ENCODE peak calls at places on chromosomes 2 and 18, in five cellular contexts. I, K, J, B and S are unnamed samples.

GRCh38 chr18:64972545-64972944 is 778.3 kb upstream of the CDH7 start:
- DNase-seq in I (no peak), J (no peak), K (peak), B (no peak), S (no peak)

GRCh38 chr2:12675352-12675795 is 41.4 kb upstream of the TRIB2 start:
- DNase-seq in J (no peak), K (peak), I (no peak), B (peak), S (no peak)

GRCh38 chr18:11996190-11996754 is 15.0 kb downstream of the IMPA2 start:
- DNase-seq in B (no peak), J (peak), I (no peak), K (no peak), S (no peak)

GRCh38 chr18:50819027-50819726 is 639 bp downstream of the MRO start:
- DNase-seq in K (peak), J (peak), I (no peak), B (peak), S (no peak)

GRCh38 chr2:239184179-239184578 is 216.6 kb downstream of the HDAC4 start:
- DNase-seq in I (no peak), J (peak), K (no peak), B (no peak), S (no peak)

GRCh38 chr18:45355944-45356520 is 259.2 kb upstream of the SLC14A2 start:
- DNase-seq in K (no peak), B (no peak), J (no peak), I (no peak), S (no peak)

GRCh38 chr2:73832905-73833304 is 4.1 kb downstream of the STAMBP start:
- DNase-seq in K (peak), B (peak), J (no peak), I (no peak), S (no peak)

GRCh38 chr2:238986491-238987351 is 138.8 kb downstream of the TWIST2 start:
- DNase-seq in K (no peak), I (no peak), J (peak), B (no peak), S (no peak)

GRCh38 chr2:180463608-180464007 is 456.5 kb upstream of the CWC22 start:
- DNase-seq in J (no peak), K (peak), I (no peak), B (no peak), S (no peak)

GRCh38 chr18:36025025-36025424 is 42.3 kb downstream of the RPRD1A start:
- DNase-seq in K (no peak), B (no peak), J (no peak), I (peak), S (no peak)

GRCh38 chr18:37805773-37806380 is 240.3 kb upstream of the CELF4 start:
- DNase-seq in B (no peak), J (no peak), K (no peak), I (no peak), S (no peak)

GRCh38 chr2:219109468-219109867 is 48.7 kb upstream of the IHH start:
- DNase-seq in J (no peak), I (no peak), K (no peak), B (no peak), S (no peak)

GRCh38 chr18:63025251-63025710 is 294.3 kb downstream of the BCL2 start:
- DNase-seq in J (peak), B (peak), I (no peak), K (peak), S (no peak)

GRCh38 chr2:45168731-45169338 is 159.6 kb upstream of the SIX2 start:
- DNase-seq in B (peak), J (no peak), K (peak), I (no peak), S (no peak)

GRCh38 chr2:219274392-219274921 is 4.7 kb upstream of the DNAJB2 start:
- DNase-seq in J (peak), I (peak), K (peak), B (peak), S (no peak)

GRCh38 chr2:207230261-207231105 is 64.7 kb upstream of the KLF7 start:
- DNase-seq in K (no peak), I (no peak), B (peak), J (no peak), S (no peak)

GRCh38 chr2:8677646-8678592 is 3.9 kb upstream of the ID2 start:
- DNase-seq in J (peak), K (no peak), B (peak), I (no peak), S (peak)

GRCh38 chr2:112767693-112768380 is 3.4 kb upstream of the CKAP2L start:
- DNase-seq in B (peak), I (no peak), J (no peak), K (no peak), S (no peak)

GRCh38 chr2:179884193-179884592 is 22.8 kb upstream of the ZNF385B start:
- DNase-seq in I (no peak), B (no peak), K (no peak), J (peak), S (no peak)

GRCh38 chr2:37912056-37912455 is 13.0 kb upstream of the RMDN2 start:
- DNase-seq in J (no peak), K (no peak), B (peak), I (no peak), S (no peak)

GRCh38 chr2:97740590-97741182 is 27.3 kb downstream of the ZAP70 start:
- DNase-seq in B (peak), J (peak), I (no peak), K (no peak), S (no peak)

GRCh38 chr18:43934322-43935050 is 657.2 kb upstream of the SYT4 start:
- DNase-seq in J (no peak), B (no peak), K (no peak), I (no peak), S (no peak)

GRCh38 chr2:151952691-151953456 is 124.7 kb upstream of the ARL5A start:
- DNase-seq in K (no peak), I (no peak), J (no peak), B (no peak), S (no peak)

GRCh38 chr2:24885221-24886113 is 34.6 kb downstream of the ADCY3 start:
- DNase-seq in K (no peak), J (no peak), B (no peak), I (no peak), S (no peak)

GRCh38 chr18:22489694-22490093 is 72.0 kb upstream of the CTAGE1 start:
- DNase-seq in K (peak), I (no peak), B (peak), J (no peak), S (no peak)

GRCh38 chr18:41324020-41324791 is 630.8 kb upstream of the PIK3C3 start:
- DNase-seq in J (no peak), I (no peak), B (peak), K (peak), S (no peak)

GRCh38 chr2:135256531-135257258 is 204.6 kb downstream of the RAB3GAP1 start:
- DNase-seq in J (no peak), B (peak), I (no peak), K (peak), S (no peak)

GRCh38 chr2:54871457-54872103 is 148.1 kb downstream of the EML6 start:
- DNase-seq in I (no peak), K (peak), B (peak), J (no peak), S (no peak)

GRCh38 chr2:149487189-149487588 is 100.4 kb downstream of the MMADHC start:
- DNase-seq in B (no peak), I (no peak), K (no peak), J (no peak), S (no peak)

GRCh38 chr18:58863539-58864145 is 1.0 kb upstream of the ZNF532 start:
- DNase-seq in I (no peak), B (no peak), K (no peak), J (peak), S (no peak)

GRCh38 chr2:171347158-171347557 is 86.6 kb downstream of the METTL8 start:
- DNase-seq in J (no peak), K (no peak), B (peak), I (no peak), S (no peak)
- TF ChIP-seq CTCF in J (no peak), K (no peak), B (no peak), I (no peak), S (no peak)

GRCh38 chr2:144708641-144709040 is 188.7 kb upstream of the ZEB2 start:
- DNase-seq in B (no peak), J (no peak), K (no peak), I (no peak), S (no peak)
- TF ChIP-seq CTCF in B (no peak), J (no peak), K (no peak), I (no peak), S (no peak)

GRCh38 chr2:10631405-10631804 is 58.4 kb downstream of the NOL10 start:
- DNase-seq in B (no peak), K (no peak), J (no peak), I (no peak), S (no peak)
- TF ChIP-seq CTCF in B (no peak), K (no peak), J (no peak), I (no peak), S (no peak)

DNA sequence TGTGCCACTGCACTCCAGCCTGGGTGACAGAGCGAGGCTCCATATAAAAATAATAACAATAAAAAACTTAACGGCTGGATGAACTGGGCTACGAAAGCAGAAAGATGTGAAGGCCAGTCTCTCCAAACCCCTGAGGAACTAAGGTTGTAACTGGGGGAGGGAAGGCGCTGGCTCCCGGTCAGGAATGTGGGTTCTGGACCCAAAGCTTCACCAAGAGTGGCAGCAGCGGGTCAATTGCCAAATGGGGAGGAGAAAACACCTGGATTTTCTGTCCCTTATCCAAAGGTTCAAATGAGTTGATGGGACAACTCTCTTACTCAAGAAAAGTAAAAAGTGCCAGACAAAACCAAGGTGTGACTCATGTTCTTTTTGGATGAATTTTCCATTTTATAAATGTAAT is 60.1 kb upstream of the TFCP2L1 start:
- DNase-seq in J (no peak), K (no peak), I (no peak), B (no peak), S (no peak)
- TF ChIP-seq CTCF in J (no peak), K (no peak), I (no peak), B (no peak), S (no peak)

GRCh38 chr2:71802556-71802955 is 345.1 kb downstream of the CYP26B1 start:
- DNase-seq in J (peak), I (no peak), K (no peak), B (no peak), S (no peak)

GRCh38 chr2:71800106-71800809 is 346.9 kb downstream of the DYSF start:
- DNase-seq in I (no peak), B (no peak), K (no peak), J (peak), S (no peak)

GRCh38 chr2:71804251-71804650 is 343.4 kb downstream of the CYP26B1 start:
- DNase-seq in I (no peak), B (peak), K (no peak), J (no peak), S (no peak)

GRCh38 chr2:71803398-71803797 is 344.3 kb downstream of the CYP26B1 start:
- DNase-seq in K (no peak), B (no peak), I (no peak), J (no peak), S (no peak)

GRCh38 chr2:71801969-71802368 is 345.7 kb downstream of the CYP26B1 start:
- DNase-seq in B (peak), K (peak), J (no peak), I (no peak), S (peak)
- TF ChIP-seq CTCF in B (peak), K (peak), J (peak), I (peak), S (peak)

GRCh38 chr2:64414736-64415435 is 39.1 kb upstream of the LGALSL start:
- DNase-seq in B (no peak), I (no peak), K (no peak), J (no peak), S (no peak)
- TF ChIP-seq CTCF in B (no peak), I (no peak), K (no peak), J (no peak), S (no peak)